ENCODE peak calls at places on chromosome 13, in nine cellular contexts. Y is brain microvascular endothelial cell, O is AG09309, B is tibial nerve, S is neural crest cell, E is endothelial cell, L is PC-3, G is HFFc6, I is dorsolateral prefrontal cortex. C is an unnamed sample.

GRCh38 chr13:44748439-44748838 is 172.3 kb upstream of the TSC22D1 start:
- DNase-seq in G (no peak), O (no peak), S (no peak), L (no peak), E (no peak), Y (no peak), I (no peak), B (no peak), C (no peak)

GRCh38 chr13:110329798-110330461 is 22.8 kb downstream of the COL4A2 start:
- DNase-seq in L (no peak), I (no peak), E (no peak), O (no peak), G (no peak), B (no peak), Y (peak), S (no peak), C (no peak)

GRCh38 chr13:35378939-35379338 is 97.5 kb downstream of the MAB21L1 start:
- DNase-seq in I (no peak), B (no peak), S (no peak), Y (no peak), G (no peak), O (no peak), L (peak), E (no peak), C (no peak)

GRCh38 chr13:20425819-20426219 is 99.8 kb downstream of the CRYL1 start:
- DNase-seq in G (no peak), O (no peak), L (no peak), I (no peak), Y (no peak), B (no peak), E (no peak), S (no peak), C (no peak)

GRCh38 chr13:49616688-49617065 is 11.6 kb upstream of the ARL11 start:
- DNase-seq in B (no peak), I (no peak), Y (no peak), O (no peak), E (no peak), L (no peak), S (no peak), G (no peak), C (no peak)

GRCh38 chr13:71902676-71903075 is 35.7 kb upstream of the DACH1 start:
- DNase-seq in E (no peak), I (no peak), S (no peak), B (no peak), G (no peak), Y (no peak), O (no peak), L (no peak), C (no peak)

GRCh38 chr13:72246396-72246795 is 379.4 kb upstream of the DACH1 start:
- DNase-seq in I (no peak), E (no peak), O (no peak), Y (no peak), B (no peak), S (no peak), G (no peak), L (peak), C (no peak)

GRCh38 chr13:25727250-25727649 is 324.6 kb downstream of the SHISA2 start:
- DNase-seq in L (peak), B (no peak), S (no peak), E (no peak), G (no peak), Y (no peak), I (no peak), O (no peak), C (no peak)

GRCh38 chr13:111179908-111180756 is 65.0 kb downstream of the ARHGEF7 start:
- DNase-seq in G (no peak), I (no peak), S (no peak), B (no peak), E (no peak), L (no peak), O (no peak), Y (no peak), C (no peak)

GRCh38 chr13:109362606-109363005 is 423.8 kb downstream of the IRS2 start:
- DNase-seq in E (no peak), L (no peak), Y (no peak), S (no peak), B (no peak), I (no peak), G (no peak), O (no peak), C (no peak)

GRCh38 chr13:46127336-46128023 is 22.6 kb upstream of the CPB2 start:
- DNase-seq in S (no peak), L (no peak), E (no peak), O (no peak), Y (no peak), B (no peak), G (no peak), I (no peak), C (no peak)

GRCh38 chr13:41960195-41960699 is 662 bp downstream of the VWA8 start:
- DNase-seq in G (peak), O (no peak), E (no peak), B (no peak), S (no peak), I (no peak), Y (no peak), L (peak), C (no peak)

GRCh38 chr13:92362717-92363116 is 863.9 kb upstream of the GPC6 start:
- DNase-seq in Y (no peak), L (no peak), G (no peak), E (no peak), I (no peak), O (no peak), S (no peak), B (no peak), C (peak)

GRCh38 chr13:111897846-111898215 is 169.1 kb upstream of the SOX1 start:
- DNase-seq in Y (no peak), B (no peak), E (no peak), I (no peak), S (no peak), O (no peak), G (no peak), L (no peak), C (no peak)

GRCh38 chr13:65660696-65661095 is 1569.4 kb downstream of the PCDH9 start:
- DNase-seq in I (no peak), G (no peak), Y (no peak), L (no peak), E (no peak), O (no peak), S (no peak), B (no peak), C (no peak)

DNA sequence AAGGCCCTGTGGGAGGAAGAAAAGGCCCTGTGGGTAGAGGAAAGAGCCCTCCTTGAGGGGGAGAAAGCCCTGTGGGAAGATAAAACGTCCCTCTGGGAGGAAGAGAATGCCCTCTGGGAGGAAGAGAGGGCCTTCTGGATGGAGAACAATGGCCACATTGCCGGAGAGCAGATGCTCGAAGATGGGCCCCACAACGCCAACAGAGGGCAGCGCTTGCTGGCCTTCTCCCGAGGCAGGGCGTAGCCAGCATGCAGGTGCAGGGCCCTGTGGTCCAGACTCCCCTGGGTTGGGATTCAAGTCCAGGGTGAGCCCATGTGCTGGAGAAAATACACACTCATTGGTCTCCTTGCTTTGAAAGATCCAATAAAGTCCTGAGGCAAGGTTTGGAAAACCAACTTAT is 4.1 kb downstream of the CCDC70 start:
- DNase-seq in G (no peak), S (no peak), I (no peak), E (no peak), L (no peak), B (no peak), O (no peak), Y (no peak), C (no peak)
- TF ChIP-seq CTCF in G (no peak), S (no peak), I (no peak), E (no peak), L (no peak), B (no peak), O (no peak), Y (no peak), C (no peak)

DNA sequence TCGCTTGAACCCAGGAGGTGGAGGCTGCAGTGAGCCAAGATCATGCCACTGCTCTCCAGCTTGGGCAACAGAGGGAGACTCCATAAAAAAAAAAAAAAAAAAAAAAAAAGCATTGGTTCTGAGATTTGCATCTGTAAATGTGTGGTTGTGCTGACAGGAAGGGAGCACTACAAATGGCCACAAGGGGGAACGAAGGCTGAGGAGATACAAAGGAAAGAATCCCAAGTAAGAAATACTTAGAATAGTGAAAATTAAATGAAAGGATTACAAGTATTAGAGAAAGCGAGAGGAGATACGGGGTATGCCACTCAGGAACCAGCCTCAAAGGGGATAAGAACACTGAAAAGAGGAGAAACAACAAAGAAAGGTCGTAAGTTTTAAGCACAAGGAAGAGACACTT is 284.9 kb downstream of the KLF12 start:
- DNase-seq in I (no peak), E (peak), O (no peak), S (no peak), L (peak), Y (peak), G (peak), B (no peak), C (no peak)
- TF ChIP-seq CTCF in I (peak), E (peak), O (peak), S (peak), L (peak), Y (peak), G (peak), B (no peak), C (no peak)

DNA sequence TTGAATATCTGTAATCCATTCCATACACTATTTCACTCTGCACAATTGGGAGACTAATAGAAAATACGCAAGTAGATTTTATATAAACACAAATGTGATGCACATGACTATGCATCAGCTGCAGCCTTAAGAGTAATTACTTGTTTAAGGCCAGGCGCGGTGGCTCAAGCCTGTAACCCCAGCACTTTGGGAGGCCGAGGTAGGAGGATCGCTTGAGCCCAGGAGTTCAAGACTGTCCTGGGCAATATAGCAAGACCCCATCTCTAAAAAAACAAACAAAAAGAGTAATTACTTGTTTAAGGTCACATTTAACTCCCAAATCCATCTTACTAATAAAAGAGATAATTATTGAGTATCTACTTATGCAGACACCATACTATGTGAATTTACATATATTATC is 18.0 kb downstream of the IPO5 start:
- DNase-seq in B (no peak), Y (no peak), I (no peak), G (no peak), O (no peak), E (no peak), L (no peak), S (no peak), C (no peak)
- TF ChIP-seq CTCF in B (no peak), Y (no peak), I (no peak), G (no peak), O (no peak), E (no peak), L (no peak), S (no peak), C (no peak)

DNA sequence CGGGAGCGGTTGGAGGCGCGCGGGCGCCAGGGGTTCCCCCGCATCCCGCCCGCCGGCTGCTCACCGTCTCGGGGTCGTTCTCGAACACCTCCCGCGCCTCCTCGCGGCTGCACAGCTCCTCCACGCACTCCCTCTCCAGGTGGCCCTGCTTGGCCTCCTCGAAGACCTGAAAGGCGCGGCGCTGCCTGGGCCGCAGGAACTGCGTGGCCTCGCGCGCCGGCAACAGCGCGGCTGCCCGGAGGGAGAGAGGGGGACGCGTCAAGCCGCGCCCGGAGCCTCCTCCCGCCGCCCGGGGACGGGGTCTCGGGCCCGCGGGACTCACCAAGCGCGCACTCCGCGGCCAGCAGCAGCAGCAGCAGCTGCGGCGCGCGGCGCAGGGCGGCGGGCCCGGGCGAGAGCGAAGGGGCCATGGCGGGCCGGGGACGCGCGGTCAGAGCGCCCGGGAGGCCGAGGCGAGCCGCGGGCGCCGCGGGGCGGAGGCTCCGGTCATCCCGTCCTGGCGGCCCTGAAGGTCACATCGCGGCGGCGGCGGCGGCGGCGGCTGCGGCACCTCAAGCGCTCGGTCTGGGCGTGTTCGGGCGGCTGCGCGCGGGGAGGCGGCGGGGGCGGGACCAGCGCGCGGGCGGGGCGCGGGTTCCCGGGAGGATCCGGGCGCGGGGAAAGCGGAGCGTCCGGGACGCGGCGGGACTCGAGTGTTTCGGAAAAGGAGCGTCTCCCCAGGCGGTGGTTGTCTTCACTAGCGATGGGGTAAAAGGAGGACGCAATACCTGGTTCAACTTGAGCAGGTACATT is at the start of gene GAS6:
- DNase-seq in I (no peak), L (peak), G (peak), S (peak), E (peak), B (no peak), O (no peak), Y (no peak), C (peak)
- TF ChIP-seq CTCF in I (no peak), L (no peak), G (peak), S (no peak), E (no peak), B (peak), O (no peak), Y (no peak), C (no peak)

GRCh38 chr13:107612376-107612775 is 603.0 kb downstream of the LIG4 start:
- DNase-seq in L (no peak), S (no peak), E (no peak), O (no peak), G (no peak), B (no peak), I (no peak), Y (no peak), C (no peak)
- TF ChIP-seq CTCF in L (no peak), S (no peak), E (no peak), O (no peak), G (no peak), B (no peak), I (no peak), Y (no peak), C (no peak)

GRCh38 chr13:90968510-90968909 is 379.0 kb upstream of the MIR17HG start:
- DNase-seq in L (peak), Y (no peak), S (peak), I (no peak), G (no peak), E (peak), B (no peak), O (no peak), C (no peak)
- TF ChIP-seq CTCF in L (peak), Y (peak), S (peak), I (peak), G (no peak), E (peak), B (no peak), O (no peak), C (no peak)

DNA sequence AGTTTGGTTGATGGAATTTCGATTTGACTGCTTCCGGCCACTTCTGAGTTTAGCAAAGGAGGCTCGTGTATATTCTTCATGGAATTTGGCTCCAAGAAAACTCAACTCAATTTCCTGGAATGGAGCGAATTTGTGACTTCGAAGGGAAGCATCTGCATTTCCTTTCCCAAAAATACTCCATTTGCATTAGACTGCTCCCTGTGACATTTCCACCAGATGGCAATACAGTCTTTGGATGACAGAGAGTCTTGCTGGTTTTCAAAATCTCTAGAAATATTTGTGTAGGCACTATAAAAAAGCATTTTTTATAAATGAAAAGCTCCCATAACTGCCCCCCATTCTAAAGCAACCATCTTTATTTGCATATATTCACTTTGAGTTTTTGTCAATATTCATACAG is 4.1 kb downstream of the C1QTNF9 start:
- DNase-seq in G (peak), I (no peak), S (no peak), E (no peak), B (no peak), O (no peak), Y (peak), L (peak), C (no peak)
- TF ChIP-seq CTCF in G (peak), I (peak), S (peak), E (no peak), B (peak), O (peak), Y (peak), L (peak), C (no peak)

GRCh38 chr13:28440774-28441532 is 54.0 kb downstream of the FLT1 start:
- DNase-seq in I (no peak), L (no peak), O (no peak), Y (no peak), E (no peak), B (no peak), G (no peak), S (no peak), C (no peak)
- TF ChIP-seq CTCF in I (no peak), L (no peak), O (no peak), Y (no peak), E (no peak), B (no peak), G (no peak), S (no peak), C (no peak)

GRCh38 chr13:97471721-97472120 is 37.8 kb downstream of the RAP2A start:
- DNase-seq in O (no peak), G (no peak), E (no peak), I (no peak), B (no peak), L (no peak), Y (no peak), S (no peak), C (no peak)
- TF ChIP-seq CTCF in O (no peak), G (no peak), E (no peak), I (no peak), B (no peak), L (no peak), Y (no peak), S (no peak), C (no peak)

GRCh38 chr13:105139380-105140285 is 1395.8 kb downstream of the EFNB2 start:
- DNase-seq in Y (peak), G (peak), I (peak), B (peak), L (no peak), O (no peak), E (no peak), S (no peak), C (no peak)
- TF ChIP-seq CTCF in Y (peak), G (peak), I (peak), B (no peak), L (no peak), O (peak), E (no peak), S (no peak), C (no peak)